ENCODE peak calls at places on chromosomes 3 and 15, in four cellular contexts. One of them, this sample, is unnamed.

GRCh38 chr15:84826369-84826823 is 9.2 kb downstream of the ALPK3 start:
- DNase-seq in Panc1: no peak
- DNase-seq in PC-9: peak; percentile 43
- DNase-seq in progenitor cell of endocrine pancreas: no peak
- DNase-seq in this sample: no peak

GRCh38 chr3:94619643-94620042 is 556.8 kb downstream of the NSUN3 start:
- DNase-seq in Panc1: no peak
- DNase-seq in PC-9: no peak
- DNase-seq in progenitor cell of endocrine pancreas: no peak
- DNase-seq in this sample: no peak

GRCh38 chr3:122271246-122271898 is 53.7 kb upstream of the CSTA start:
- DNase-seq in Panc1: no peak
- DNase-seq in PC-9: no peak
- DNase-seq in progenitor cell of endocrine pancreas: no peak
- DNase-seq in this sample: no peak

GRCh38 chr3:177347611-177348010 is 150.3 kb upstream of the TBL1XR1 start:
- DNase-seq in progenitor cell of endocrine pancreas: no peak
- DNase-seq in PC-9: no peak
- DNase-seq in Panc1: no peak
- DNase-seq in this sample: no peak

GRCh38 chr3:154095832-154096421 is 25.3 kb upstream of the ARHGEF26 start:
- DNase-seq in PC-9: no peak
- DNase-seq in Panc1: no peak
- DNase-seq in progenitor cell of endocrine pancreas: no peak
- DNase-seq in this sample: no peak

GRCh38 chr3:130386604-130387263 is 41.3 kb downstream of the COL6A5 start:
- DNase-seq in Panc1: no peak
- DNase-seq in PC-9: no peak
- DNase-seq in progenitor cell of endocrine pancreas: no peak
- DNase-seq in this sample: no peak

GRCh38 chr3:108333951-108334350 is 37.6 kb downstream of the HHLA2 start:
- DNase-seq in Panc1: no peak
- DNase-seq in progenitor cell of endocrine pancreas: no peak
- DNase-seq in PC-9: no peak
- DNase-seq in this sample: no peak

GRCh38 chr15:75721462-75721922 is 8.8 kb upstream of the CSPG4 start:
- DNase-seq in Panc1: no peak
- DNase-seq in PC-9: no peak
- DNase-seq in progenitor cell of endocrine pancreas: no peak
- DNase-seq in this sample: no peak

GRCh38 chr3:114627760-114628159 is 333.9 kb downstream of the TIGIT start:
- DNase-seq in PC-9: no peak
- DNase-seq in Panc1: no peak
- DNase-seq in progenitor cell of endocrine pancreas: no peak
- DNase-seq in this sample: no peak

GRCh38 chr15:70245932-70246622 is 148.4 kb upstream of the TLE3 start:
- DNase-seq in progenitor cell of endocrine pancreas: no peak
- DNase-seq in Panc1: no peak
- DNase-seq in PC-9: peak; percentile 72
- DNase-seq in this sample: no peak

GRCh38 chr3:42741796-42742195 is 31.3 kb downstream of the CCDC13 start:
- DNase-seq in PC-9: no peak
- DNase-seq in Panc1: no peak
- DNase-seq in progenitor cell of endocrine pancreas: no peak
- DNase-seq in this sample: no peak

GRCh38 chr3:11662392-11662990 is 18.8 kb upstream of the VGLL4 start:
- DNase-seq in PC-9: no peak
- DNase-seq in progenitor cell of endocrine pancreas: no peak
- DNase-seq in Panc1: no peak
- DNase-seq in this sample: no peak

GRCh38 chr3:147392083-147392916 is 14.0 kb downstream of the ZIC4 start:
- DNase-seq in PC-9: no peak
- DNase-seq in progenitor cell of endocrine pancreas: no peak
- DNase-seq in Panc1: no peak
- DNase-seq in this sample: no peak

DNA sequence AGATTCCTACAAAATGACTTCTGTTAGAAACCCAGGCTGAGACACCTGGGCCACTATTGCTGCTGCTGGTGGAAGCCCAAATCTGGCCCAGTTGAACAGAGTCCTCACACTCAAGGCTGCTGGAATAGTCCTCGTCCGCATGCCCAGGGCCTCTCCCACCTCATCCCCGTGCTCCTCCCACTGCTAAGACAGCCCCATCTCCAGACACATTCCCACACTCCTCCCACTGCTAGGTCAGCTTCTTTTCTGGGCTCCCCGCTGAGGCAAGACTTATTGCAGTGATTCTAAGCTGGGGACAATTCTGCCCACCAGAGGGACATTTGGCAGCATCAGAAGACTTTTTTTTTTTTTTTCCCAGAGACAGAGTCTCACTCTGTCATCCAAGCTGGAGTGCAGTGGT is 35.2 kb downstream of the POC1A start:
- DNase-seq in PC-9: no peak
- DNase-seq in Panc1: no peak
- DNase-seq in progenitor cell of endocrine pancreas: no peak
- DNase-seq in this sample: no peak
- TF ChIP-seq CTCF in PC-9: no peak
- TF ChIP-seq CTCF in Panc1: no peak
- TF ChIP-seq CTCF in progenitor cell of endocrine pancreas: no peak
- TF ChIP-seq CTCF in this sample: no peak

DNA sequence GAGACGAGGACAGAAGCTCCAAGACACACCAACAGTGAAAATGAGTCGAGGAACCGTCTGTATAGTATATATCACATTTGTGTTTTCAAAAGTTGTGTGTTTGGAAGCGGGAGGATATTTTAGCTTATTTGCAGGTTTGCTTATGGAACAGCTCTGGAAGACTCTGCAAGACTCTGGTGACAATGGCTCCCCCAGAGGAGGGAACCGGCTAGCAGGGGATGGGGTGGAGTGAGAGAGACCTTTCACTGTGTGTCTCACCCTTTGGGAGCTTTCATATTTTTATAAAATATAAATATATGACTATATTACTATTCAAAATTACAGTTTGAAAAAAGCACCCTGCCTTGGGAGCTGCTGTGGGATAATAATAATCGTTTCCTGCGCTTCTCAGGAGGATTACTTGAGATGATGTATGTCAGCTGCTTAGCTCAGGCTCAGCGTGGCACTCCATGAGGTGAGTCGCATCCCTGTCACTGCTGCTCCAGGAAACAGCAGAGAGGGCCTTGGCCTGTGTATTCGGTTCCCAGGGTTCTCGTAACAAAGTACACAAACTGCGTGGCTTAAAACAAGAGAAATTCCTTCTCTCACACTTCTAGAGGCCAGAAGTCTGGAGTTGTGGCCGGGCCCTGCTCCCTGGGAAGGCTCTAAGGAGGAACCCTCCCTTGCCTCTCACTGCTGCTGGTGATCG is 183.9 kb downstream of the FAM43A start:
- DNase-seq in Panc1: no peak
- DNase-seq in PC-9: no peak
- DNase-seq in progenitor cell of endocrine pancreas: no peak
- DNase-seq in this sample: no peak
- TF ChIP-seq CTCF in Panc1: no peak
- TF ChIP-seq CTCF in PC-9: peak; percentile 38
- TF ChIP-seq CTCF in progenitor cell of endocrine pancreas: no peak
- TF ChIP-seq CTCF in this sample: no peak

GRCh38 chr3:47421741-47422649 is 41.2 kb downstream of the PTPN23 start:
- DNase-seq in progenitor cell of endocrine pancreas: no peak
- DNase-seq in PC-9: no peak
- DNase-seq in Panc1: no peak
- DNase-seq in this sample: no peak
- TF ChIP-seq CTCF in progenitor cell of endocrine pancreas: peak; percentile 17
- TF ChIP-seq CTCF in PC-9: peak; percentile 32
- TF ChIP-seq CTCF in Panc1: no peak
- TF ChIP-seq CTCF in this sample: no peak

GRCh38 chr15:100869151-100869999 is 10.3 kb upstream of the ALDH1A3 start:
- DNase-seq in PC-9: no peak
- DNase-seq in Panc1: no peak
- DNase-seq in progenitor cell of endocrine pancreas: no peak
- DNase-seq in this sample: no peak
- TF ChIP-seq CTCF in PC-9: peak; percentile 64
- TF ChIP-seq CTCF in Panc1: peak; percentile 22
- TF ChIP-seq CTCF in progenitor cell of endocrine pancreas: peak; percentile 53
- TF ChIP-seq CTCF in this sample: no peak